ENCODE peak calls at places on chromosomes 7 and 10, in seven cellular contexts. W is CD4-positive, alpha-beta memory T cell; N is upper lobe of right lung; U is gastrocnemius medialis; T is NB4; B is kidney; A is choroid plexus epithelial cell. P is an unnamed sample.

GRCh38 chr10:94439275-94439861 is 37.0 kb downstream of the TBC1D12 start:
- DNase-seq in W (no peak), N (no peak), U (no peak), T (no peak), B (no peak), A (peak), P (peak)

GRCh38 chr7:75889223-75889825 is 10.5 kb downstream of the RHBDD2 start:
- DNase-seq in W (no peak), N (no peak), U (no peak), T (no peak), B (peak), A (no peak), P (peak)

GRCh38 chr7:96322847-96323461 is 1.1 kb upstream of the SLC25A13 start:
- DNase-seq in W (no peak), N (no peak), U (no peak), T (no peak), B (no peak), A (no peak), P (no peak)

GRCh38 chr10:48461623-48462481 is 143.0 kb downstream of the ARHGAP22 start:
- DNase-seq in W (no peak), N (no peak), U (no peak), T (no peak), B (peak), A (no peak), P (peak)

GRCh38 chr7:127652333-127653248 is 597 bp downstream of the SND1 start:
- DNase-seq in W (no peak), N (no peak), U (no peak), T (peak), B (no peak), A (peak), P (no peak)

GRCh38 chr10:97701438-97702064 is 12.0 kb upstream of the MARVELD1 start:
- DNase-seq in W (peak), N (no peak), U (no peak), T (peak), B (peak), A (peak), P (peak)

GRCh38 chr10:124589491-124590006 is 127.9 kb downstream of the LHPP start:
- DNase-seq in W (no peak), N (no peak), U (no peak), T (no peak), B (peak), A (no peak), P (peak)

GRCh38 chr7:137873979-137874378 is 27.2 kb upstream of the DGKI start:
- DNase-seq in W (no peak), N (no peak), U (no peak), T (no peak), B (no peak), A (no peak), P (no peak)

GRCh38 chr10:124450010-124450782 is at the start of gene NKX1-2:
- DNase-seq in W (no peak), N (no peak), U (no peak), T (no peak), B (no peak), A (peak), P (peak)

GRCh38 chr7:21261627-21262564 is 166.0 kb upstream of the SP4 start:
- DNase-seq in W (peak), N (no peak), U (no peak), T (peak), B (no peak), A (peak), P (no peak)

GRCh38 chr7:106823631-106824030 is 41.5 kb upstream of the PIK3CG start:
- DNase-seq in W (no peak), N (no peak), U (no peak), T (no peak), B (no peak), A (no peak), P (no peak)

GRCh38 chr10:71694567-71694968 is 25.0 kb downstream of the C10orf105 start:
- DNase-seq in W (peak), N (peak), U (peak), T (peak), B (no peak), A (no peak), P (no peak)

GRCh38 chr10:105974803-105975456 is 1189.6 kb downstream of the SORCS1 start:
- DNase-seq in W (no peak), N (no peak), U (no peak), T (peak), B (no peak), A (peak), P (peak)

GRCh38 chr10:59433720-59434428 is 71.5 kb upstream of the FAM13C start:
- DNase-seq in W (no peak), N (no peak), U (no peak), T (no peak), B (no peak), A (peak), P (no peak)

GRCh38 chr10:61974611-61975010 is 73.1 kb downstream of the ARID5B start:
- DNase-seq in W (no peak), N (no peak), U (no peak), T (no peak), B (no peak), A (peak), P (no peak)

GRCh38 chr10:120477006-120477722 is 20.1 kb downstream of the PLPP4 start:
- DNase-seq in W (no peak), N (no peak), U (no peak), T (no peak), B (no peak), A (peak), P (no peak)

GRCh38 chr10:61975107-61975932 is 73.8 kb downstream of the ARID5B start:
- DNase-seq in W (no peak), N (no peak), U (no peak), T (peak), B (no peak), A (peak), P (no peak)

GRCh38 chr10:69716711-69717560 is 84.8 kb upstream of the COL13A1 start:
- DNase-seq in W (peak), N (peak), U (no peak), T (peak), B (no peak), A (peak), P (peak)

GRCh38 chr10:112585052-112585451 is 138.0 kb downstream of the VTI1A start:
- DNase-seq in W (no peak), N (no peak), U (no peak), T (no peak), B (no peak), A (peak), P (no peak)

DNA sequence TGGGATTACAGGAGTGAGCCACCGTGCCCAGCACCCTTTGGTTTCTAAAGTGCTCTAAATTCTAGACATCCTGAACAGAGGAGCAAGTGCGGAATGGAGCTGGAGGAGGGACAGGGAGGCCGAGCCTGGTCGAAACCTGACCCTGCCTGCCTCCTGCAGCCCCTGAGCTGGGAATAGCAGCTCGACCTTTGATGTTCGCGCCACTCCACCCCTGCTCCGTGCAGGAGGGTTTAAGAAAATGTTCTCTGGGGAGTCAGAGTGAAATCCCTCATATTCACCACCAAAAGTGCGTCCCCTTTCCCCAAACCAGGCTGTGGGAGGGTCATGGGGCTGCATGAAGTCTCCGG is 1.8 kb downstream of the PGAM2 start:
- DNase-seq in W (no peak), N (no peak), U (no peak), T (no peak), B (peak), A (no peak), P (no peak)
- H3K4me3 ChIP-seq in W (no peak), N (no peak), U (no peak), T (no peak), B (no peak), A (no peak), P (no peak)

GRCh38 chr10:132427071-132427771 is 30.2 kb downstream of the PWWP2B start:
- DNase-seq in W (no peak), N (no peak), U (no peak), T (no peak), B (peak), A (no peak), P (no peak)

GRCh38 chr10:132427939-132428367 is 31.0 kb downstream of the PWWP2B start:
- DNase-seq in W (no peak), N (no peak), U (no peak), T (no peak), B (no peak), A (no peak), P (no peak)

GRCh38 chr10:132430231-132430743 is 33.3 kb downstream of the PWWP2B start:
- DNase-seq in W (no peak), N (no peak), U (no peak), T (no peak), B (no peak), A (no peak), P (no peak)

GRCh38 chr10:132429281-132430230 is 32.6 kb downstream of the PWWP2B start:
- DNase-seq in W (no peak), N (no peak), U (no peak), T (no peak), B (peak), A (no peak), P (peak)

GRCh38 chr10:132428486-132428885 is 31.5 kb downstream of the PWWP2B start:
- DNase-seq in W (no peak), N (no peak), U (no peak), T (no peak), B (peak), A (no peak), P (no peak)
- H3K4me3 ChIP-seq in W (no peak), N (no peak), U (no peak), T (no peak), B (no peak), A (no peak), P (no peak)

DNA sequence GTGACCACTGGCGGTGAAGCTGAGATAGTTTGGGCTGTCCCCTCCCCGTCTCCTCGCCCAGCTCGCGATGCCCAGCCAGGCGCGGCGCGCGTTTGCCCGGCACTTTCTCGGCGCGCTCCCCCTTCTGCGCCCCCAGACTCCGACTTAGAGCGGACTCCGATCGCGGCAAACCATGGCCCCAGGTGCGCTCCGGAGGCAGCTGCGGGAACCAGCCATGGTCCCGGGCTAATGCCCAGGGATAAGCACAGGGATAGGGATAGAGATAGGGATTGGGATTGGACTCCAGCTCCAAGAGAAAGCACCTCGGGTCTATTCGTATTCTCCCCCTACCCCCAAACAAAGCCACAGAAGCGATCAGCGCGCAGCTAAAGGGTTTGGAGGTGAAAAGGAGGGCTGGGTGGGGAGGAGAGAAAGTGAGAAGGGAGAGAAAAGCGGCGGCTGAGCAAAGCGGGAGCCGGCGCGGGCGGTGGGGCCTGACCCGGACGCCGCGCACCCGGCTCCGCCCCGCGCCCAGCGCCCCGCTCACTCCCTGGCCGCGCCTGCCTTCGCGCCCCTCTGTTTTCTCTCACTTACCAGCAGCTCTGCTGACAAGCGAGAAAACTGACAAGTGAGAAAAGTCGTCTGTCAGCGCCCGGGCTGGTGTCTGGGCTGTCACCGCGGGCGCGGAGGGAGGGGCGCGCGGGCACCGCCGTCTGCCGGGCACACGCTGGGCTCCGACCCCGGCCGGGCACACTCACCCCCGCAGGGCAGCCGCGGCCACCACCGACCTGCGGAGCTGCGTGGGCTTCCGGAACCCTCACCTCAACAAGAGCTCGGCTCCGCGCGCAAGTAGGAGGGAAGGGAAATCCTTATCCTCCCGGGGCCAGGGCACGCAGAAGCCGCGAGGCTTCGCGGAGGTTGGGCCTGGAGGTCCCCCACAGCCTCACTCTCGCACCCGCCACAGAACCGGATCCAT is at the start of gene PDE1C:
- DNase-seq in W (no peak), N (no peak), U (no peak), T (no peak), B (no peak), A (no peak), P (peak)
- H3K4me3 ChIP-seq in W (no peak), N (peak), U (peak), T (no peak), B (peak), A (no peak), P (peak)

DNA sequence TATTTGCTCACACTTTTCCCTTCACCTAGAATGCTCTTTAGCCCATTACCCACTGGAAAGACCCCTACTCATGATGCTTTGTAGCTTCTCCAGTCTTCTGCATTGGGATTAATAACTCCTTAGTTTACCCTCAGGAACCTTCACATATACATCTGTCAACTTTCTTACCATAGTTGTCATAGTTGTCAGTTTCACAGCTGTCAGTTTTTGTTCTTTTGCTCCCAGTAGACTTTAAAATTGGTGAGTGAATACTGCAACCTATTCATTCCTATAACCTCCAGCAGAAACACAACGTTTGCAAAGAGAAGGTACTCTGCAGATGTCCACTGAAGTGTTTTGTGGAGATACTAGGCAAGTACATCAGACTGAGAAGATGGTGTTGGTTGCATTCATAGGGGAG is 2.6 kb downstream of the PON1 start:
- DNase-seq in W (no peak), N (no peak), U (no peak), T (no peak), B (no peak), A (no peak), P (no peak)
- H3K4me3 ChIP-seq in W (no peak), N (no peak), U (no peak), T (no peak), B (no peak), A (no peak), P (no peak)

GRCh38 chr10:114068054-114068707 is 24.5 kb downstream of the ADRB1 start:
- DNase-seq in W (no peak), N (no peak), U (no peak), T (no peak), B (no peak), A (no peak), P (no peak)
- H3K4me3 ChIP-seq in W (no peak), N (no peak), U (no peak), T (no peak), B (no peak), A (no peak), P (no peak)

DNA sequence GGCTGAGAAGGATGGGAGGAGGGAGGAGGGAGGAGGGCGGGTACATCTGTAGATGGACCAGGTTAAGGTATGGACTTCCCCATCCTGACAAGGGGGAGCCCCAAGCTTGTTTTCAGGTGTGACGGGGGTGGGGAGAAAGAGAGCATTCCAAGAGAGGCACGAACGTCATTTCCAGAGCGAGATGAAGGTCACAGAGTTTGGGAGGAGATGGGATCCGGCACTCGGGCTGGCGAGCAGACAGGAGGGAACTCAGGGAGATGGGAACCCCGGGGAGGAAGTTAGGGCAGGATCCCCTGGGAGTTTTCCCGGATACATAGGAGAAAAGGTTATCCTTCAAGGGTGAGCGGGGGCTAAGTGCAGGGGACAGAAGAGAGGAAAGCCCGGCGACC is 118.8 kb downstream of the CUX1 start:
- DNase-seq in W (no peak), N (no peak), U (no peak), T (no peak), B (no peak), A (no peak), P (peak)
- H3K4me3 ChIP-seq in W (no peak), N (peak), U (peak), T (no peak), B (peak), A (peak), P (peak)